ENCODE peak calls at places on chromosomes 12 and 14, in six cellular contexts. C is lower lobe of right lung, E is suprapubic skin, I is mucosa of descending colon, Y is tibial artery, Z is Caco-2. F is an unnamed sample. For H3K4me1, the result is how much of the 10 kb centered on the place peaks cover.

GRCh38 chr14:77890873-77891272 is 91.0 kb downstream of the ADCK1 start:
- DNase-seq in C (no peak), E (no peak), I (no peak), Y (no peak), Z (no peak), F (no peak)

GRCh38 chr12:27504506-27504905 is 19.5 kb upstream of the PPFIBP1 start:
- DNase-seq in C (no peak), E (no peak), I (no peak), Y (no peak), Z (no peak), F (no peak)

GRCh38 chr12:88633312-88633711 is 53.0 kb upstream of the KITLG start:
- DNase-seq in C (no peak), E (no peak), I (no peak), Y (no peak), Z (no peak), F (no peak)

GRCh38 chr14:50658203-50658602 is 9.9 kb downstream of the SAV1 start:
- DNase-seq in C (no peak), E (no peak), I (no peak), Y (no peak), Z (no peak), F (no peak)

GRCh38 chr12:3168775-3169221 is 91.6 kb downstream of the TSPAN9 start:
- DNase-seq in C (no peak), E (no peak), I (no peak), Y (no peak), Z (no peak), F (peak)

GRCh38 chr12:108565976-108566375 is 3.6 kb downstream of the ISCU start:
- DNase-seq in C (peak), E (peak), I (peak), Y (peak), Z (no peak), F (no peak)

GRCh38 chr12:128772249-128772648 is 51.5 kb downstream of the SLC15A4 start:
- DNase-seq in C (no peak), E (no peak), I (no peak), Y (no peak), Z (no peak), F (no peak)

GRCh38 chr12:94875525-94875924 is 128.0 kb downstream of the NDUFA12 start:
- DNase-seq in C (no peak), E (no peak), I (peak), Y (no peak), Z (no peak), F (no peak)

GRCh38 chr12:89707992-89708792 is 446 bp downstream of the ATP2B1 start:
- DNase-seq in C (peak), E (peak), I (peak), Y (no peak), Z (peak), F (peak)

GRCh38 chr12:51341259-51342007 is 5.0 kb downstream of the CELA1 start:
- DNase-seq in C (peak), E (peak), I (peak), Y (peak), Z (peak), F (peak)

DNA sequence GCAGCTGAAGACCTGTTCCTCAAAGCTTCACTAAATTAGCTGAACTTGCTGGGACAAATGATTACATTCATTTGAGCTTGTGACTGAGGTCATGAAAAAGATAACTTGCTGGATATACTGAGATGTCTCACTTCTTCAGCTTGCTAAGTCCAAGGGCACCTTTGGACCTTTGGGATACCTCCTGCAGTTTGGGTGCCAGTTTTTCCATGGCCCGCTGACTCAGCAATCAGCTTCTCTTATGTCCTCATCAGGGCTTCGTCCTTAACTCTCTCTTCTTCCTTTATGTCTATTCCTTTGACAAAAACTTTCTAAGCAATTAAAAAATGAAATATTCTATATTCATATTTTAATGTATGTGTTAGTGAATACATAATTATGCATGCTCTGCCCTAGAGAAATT is 45.6 kb downstream of the OVCH1 start:
- DNase-seq in C (no peak), E (no peak), I (no peak), Y (no peak), Z (no peak), F (no peak)
- H3K4me1 ChIP-seq in C (under half), E (under half), I (under half), Y (under half), Z (under half), F (under half)

GRCh38 chr12:124515981-124516380 is 51.4 kb downstream of the NCOR2 start:
- DNase-seq in C (no peak), E (no peak), I (no peak), Y (no peak), Z (no peak), F (no peak)

GRCh38 chr12:124514145-124514995 is 53.0 kb downstream of the NCOR2 start:
- DNase-seq in C (no peak), E (no peak), I (no peak), Y (no peak), Z (no peak), F (no peak)

GRCh38 chr12:124513297-124513867 is 54.0 kb downstream of the NCOR2 start:
- DNase-seq in C (no peak), E (no peak), I (no peak), Y (no peak), Z (no peak), F (no peak)

GRCh38 chr12:124516850-124517249 is 50.6 kb downstream of the NCOR2 start:
- DNase-seq in C (no peak), E (no peak), I (no peak), Y (no peak), Z (no peak), F (no peak)

GRCh38 chr12:124514996-124515932 is 52.1 kb downstream of the NCOR2 start:
- DNase-seq in C (no peak), E (no peak), I (no peak), Y (no peak), Z (no peak), F (no peak)
- H3K4me3 ChIP-seq in C (no peak), E (peak), I (no peak), Y (no peak), Z (no peak), F (no peak)

GRCh38 chr12:52971701-52972329 is 22.9 kb downstream of the KRT18 start:
- DNase-seq in C (no peak), E (no peak), I (peak), Y (no peak), Z (peak), F (no peak)
- H3K4me1 ChIP-seq in C (under half), E (under half), I (under half), Y (under half), Z (half or more), F (under half)

DNA sequence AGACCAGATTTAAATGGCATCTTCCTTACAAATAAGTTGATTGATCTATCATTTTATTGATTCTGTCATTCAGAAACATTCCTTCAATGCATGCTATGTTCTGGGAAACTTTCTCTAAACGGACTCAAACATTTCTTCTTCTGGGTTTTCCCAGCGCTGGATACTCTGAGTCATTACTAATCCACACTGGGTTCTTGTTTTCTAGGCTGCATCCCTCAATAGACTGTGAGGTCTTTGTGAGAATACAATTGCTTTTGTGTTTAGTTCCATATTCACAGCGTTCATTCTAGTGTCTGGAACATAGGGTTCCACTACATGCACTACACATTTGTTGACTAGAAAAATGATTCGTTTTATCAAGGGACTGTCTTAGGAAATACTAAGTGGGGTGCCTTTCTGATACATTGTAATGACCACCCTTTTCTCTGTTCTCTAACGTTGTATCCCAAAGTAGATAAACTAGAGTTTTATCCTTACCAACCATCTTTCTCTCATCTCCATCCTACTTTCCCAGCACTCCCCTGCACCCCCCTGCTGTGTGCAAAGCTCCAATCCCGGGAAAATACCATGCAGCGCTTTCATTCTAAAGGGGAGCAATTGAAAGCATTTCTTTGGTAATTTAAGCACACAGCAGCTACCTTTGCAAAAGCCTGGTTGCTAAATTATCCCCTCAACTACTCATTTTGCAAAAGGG is 878.7 kb downstream of the DIO2 start:
- DNase-seq in C (no peak), E (no peak), I (no peak), Y (no peak), Z (no peak), F (no peak)
- H3K4me3 ChIP-seq in C (no peak), E (no peak), I (no peak), Y (no peak), Z (no peak), F (no peak)

GRCh38 chr12:110373025-110373876 is 30.3 kb downstream of the ANAPC7 start:
- DNase-seq in C (no peak), E (no peak), I (peak), Y (no peak), Z (no peak), F (no peak)
- H3K4me1 ChIP-seq in C (under half), E (half or more), I (under half), Y (under half), Z (under half), F (half or more)

GRCh38 chr14:102925646-102926045 is 3.2 kb downstream of the AMN start:
- DNase-seq in C (peak), E (no peak), I (no peak), Y (no peak), Z (no peak), F (no peak)

GRCh38 chr14:102928412-102929348 is 6.2 kb downstream of the AMN start:
- DNase-seq in C (peak), E (peak), I (peak), Y (peak), Z (peak), F (no peak)

GRCh38 chr14:102927878-102928411 is 5.5 kb downstream of the AMN start:
- DNase-seq in C (peak), E (no peak), I (peak), Y (no peak), Z (peak), F (no peak)

GRCh38 chr14:102926104-102926503 is 3.6 kb downstream of the AMN start:
- DNase-seq in C (peak), E (no peak), I (no peak), Y (no peak), Z (no peak), F (no peak)

DNA sequence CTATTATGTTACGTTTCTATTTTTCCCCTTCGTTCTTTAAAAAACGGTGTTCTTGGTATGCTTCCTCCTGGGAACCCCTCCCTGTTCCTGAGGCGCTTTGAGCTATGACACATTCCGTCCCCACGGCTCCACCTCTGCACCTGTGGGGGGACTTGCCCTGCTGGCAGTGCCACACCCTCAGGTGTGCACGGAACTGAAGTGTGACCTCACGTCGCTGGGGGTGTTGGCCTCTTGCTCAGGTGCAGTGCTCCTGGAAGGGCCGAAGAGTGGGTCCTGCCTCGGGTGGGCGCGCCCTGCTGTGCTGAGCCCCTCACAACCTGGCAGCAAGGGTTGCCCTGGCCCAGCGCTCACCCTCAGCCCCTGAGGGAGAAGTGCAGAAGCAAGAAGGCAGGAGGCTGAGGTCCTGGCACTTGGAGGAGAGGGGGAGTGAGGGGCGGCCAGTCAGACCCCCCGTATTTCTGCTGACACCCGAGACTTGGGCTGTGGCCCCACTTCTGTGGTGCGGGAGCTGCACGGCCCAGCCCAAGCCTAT is 4.9 kb downstream of the AMN start:
- DNase-seq in C (peak), E (no peak), I (peak), Y (no peak), Z (peak), F (no peak)
- H3K4me3 ChIP-seq in C (peak), E (peak), I (peak), Y (no peak), Z (peak), F (peak)

GRCh38 chr14:91142214-91142668 is 28.4 kb downstream of the DGLUCY start:
- DNase-seq in C (no peak), E (no peak), I (no peak), Y (no peak), Z (no peak), F (no peak)

GRCh38 chr14:91143862-91144261 is 30.0 kb downstream of the DGLUCY start:
- DNase-seq in C (peak), E (no peak), I (no peak), Y (peak), Z (no peak), F (peak)

GRCh38 chr14:91146661-91147060 is 32.8 kb downstream of the DGLUCY start:
- DNase-seq in C (no peak), E (no peak), I (no peak), Y (no peak), Z (no peak), F (no peak)

GRCh38 chr14:91144425-91145145 is 30.7 kb downstream of the DGLUCY start:
- DNase-seq in C (no peak), E (no peak), I (no peak), Y (no peak), Z (no peak), F (no peak)

GRCh38 chr14:91145396-91146160 is 31.7 kb downstream of the DGLUCY start:
- DNase-seq in C (no peak), E (no peak), I (no peak), Y (no peak), Z (no peak), F (no peak)
- H3K4me1 ChIP-seq in C (under half), E (under half), I (under half), Y (under half), Z (under half), F (under half)

GRCh38 chr12:9794484-9795063 is 32.7 kb upstream of the KLRF1 start:
- DNase-seq in C (no peak), E (no peak), I (no peak), Y (no peak), Z (no peak), F (no peak)

GRCh38 chr12:9796346-9796745 is 30.9 kb upstream of the KLRF1 start:
- DNase-seq in C (no peak), E (no peak), I (no peak), Y (no peak), Z (no peak), F (no peak)

GRCh38 chr12:9798008-9798619 is 29.2 kb upstream of the KLRF1 start:
- DNase-seq in C (no peak), E (no peak), I (peak), Y (no peak), Z (peak), F (no peak)

GRCh38 chr12:9795945-9796344 is 31.3 kb upstream of the KLRF1 start:
- DNase-seq in C (no peak), E (no peak), I (no peak), Y (no peak), Z (no peak), F (no peak)

DNA sequence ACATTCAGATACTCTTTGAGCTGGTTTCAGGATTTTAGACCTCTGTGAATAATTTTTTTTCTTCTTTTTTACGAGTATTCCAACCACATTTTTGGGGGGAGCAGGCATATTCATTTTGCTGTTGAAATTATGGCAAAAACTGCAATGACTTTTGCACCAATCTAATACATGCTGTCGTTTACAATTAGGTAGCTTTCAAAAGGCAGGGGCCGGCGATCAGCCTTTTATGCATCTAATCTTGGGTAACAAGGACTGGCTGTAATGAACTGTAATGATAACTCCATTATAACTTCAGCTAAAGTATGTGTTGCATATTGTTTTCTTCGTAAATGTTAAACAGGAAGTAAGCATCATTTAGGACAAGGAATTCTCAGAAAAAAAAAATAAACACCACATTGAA is 30.4 kb upstream of the KLRF1 start:
- DNase-seq in C (no peak), E (no peak), I (no peak), Y (no peak), Z (no peak), F (no peak)
- H3K4me3 ChIP-seq in C (no peak), E (no peak), I (no peak), Y (no peak), Z (no peak), F (no peak)

DNA sequence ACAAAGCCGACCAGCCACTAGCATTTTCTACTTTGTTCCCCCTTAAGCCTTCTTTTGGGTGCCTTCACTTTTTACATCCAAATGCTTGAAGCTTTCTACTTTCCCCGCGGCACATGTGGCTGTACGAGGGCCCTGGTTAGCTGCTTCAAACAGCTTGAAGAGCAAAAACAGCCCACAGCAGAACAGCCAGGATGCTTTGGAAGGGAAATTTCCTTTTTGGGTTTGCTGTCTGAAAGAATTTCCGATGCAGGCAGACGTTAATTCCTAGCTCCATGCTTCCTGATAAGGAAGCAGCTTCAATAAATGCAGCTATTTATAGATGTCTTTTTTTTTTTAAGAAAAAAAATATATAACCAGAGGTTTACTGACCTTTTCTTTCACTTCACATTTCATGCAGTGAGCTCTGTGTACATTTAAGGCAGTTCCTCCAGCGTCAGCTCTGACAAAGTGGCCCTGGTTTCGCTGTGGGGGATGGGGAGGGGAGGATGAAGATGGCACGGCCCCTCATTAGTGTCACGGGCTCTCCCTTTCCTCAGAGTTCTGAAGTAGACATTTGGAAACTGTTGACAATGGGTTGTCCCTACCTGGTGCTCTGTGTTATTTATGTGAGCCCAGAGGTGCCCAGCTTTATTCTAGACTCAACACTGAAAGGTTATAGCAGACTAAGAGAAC is 109.5 kb downstream of the ETV6 start:
- DNase-seq in C (no peak), E (no peak), I (peak), Y (no peak), Z (no peak), F (no peak)
- H3K4me1 ChIP-seq in C (under half), E (under half), I (under half), Y (half or more), Z (under half), F (half or more)

GRCh38 chr12:9869307-9870161 is at the start of gene CLEC2B:
- DNase-seq in C (no peak), E (no peak), I (peak), Y (no peak), Z (no peak), F (no peak)

GRCh38 chr12:9868951-9869306 is 225 bp downstream of the CLEC2B start:
- DNase-seq in C (no peak), E (no peak), I (no peak), Y (no peak), Z (no peak), F (no peak)

GRCh38 chr12:9872116-9872515 is 3.0 kb upstream of the CLEC2B start:
- DNase-seq in C (no peak), E (no peak), I (no peak), Y (no peak), Z (no peak), F (no peak)

GRCh38 chr12:9868271-9868815 is 811 bp downstream of the CLEC2B start:
- DNase-seq in C (no peak), E (no peak), I (no peak), Y (no peak), Z (no peak), F (no peak)

GRCh38 chr12:9870311-9870866 is 1.2 kb upstream of the CLEC2B start:
- DNase-seq in C (no peak), E (no peak), I (no peak), Y (no peak), Z (no peak), F (no peak)
- H3K4me3 ChIP-seq in C (peak), E (peak), I (no peak), Y (peak), Z (no peak), F (peak)

F was measured in thoracic aorta.